ENCODE peak calls at places on chromosomes 12 and 14, in six cellular contexts. X is stomach, J is GM12878, Z is lower leg skin, D is small intestine, L is choroid plexus epithelial cell. R is an unnamed sample.

GRCh38 chr12:77891531-77892147 is 60.9 kb downstream of the NAV3 start:
- DNase-seq in X (no peak), J (no peak), Z (no peak), D (no peak), L (no peak), R (no peak)

GRCh38 chr14:54567634-54568561 is 970 bp downstream of the SAMD4A start:
- DNase-seq in X (peak), J (no peak), Z (peak), D (peak), L (peak), R (no peak)

GRCh38 chr12:102740157-102741032 is 176.6 kb downstream of the PAH start:
- DNase-seq in X (no peak), J (no peak), Z (no peak), D (no peak), L (peak), R (peak)

GRCh38 chr14:61262082-61262481 is 19.1 kb downstream of the TMEM30B start:
- DNase-seq in X (no peak), J (no peak), Z (no peak), D (no peak), L (no peak), R (no peak)

GRCh38 chr14:77303417-77304156 is 17.1 kb downstream of the POMT2 start:
- DNase-seq in X (no peak), J (no peak), Z (no peak), D (peak), L (peak), R (peak)

GRCh38 chr12:95694148-95694547 is 96.4 kb downstream of the NTN4 start:
- DNase-seq in X (peak), J (no peak), Z (no peak), D (peak), L (no peak), R (no peak)

GRCh38 chr14:71187633-71188356 is 280.5 kb downstream of the PCNX1 start:
- DNase-seq in X (no peak), J (no peak), Z (no peak), D (peak), L (no peak), R (no peak)

GRCh38 chr14:50397461-50398196 is 948 bp upstream of the CDKL1 start:
- DNase-seq in X (no peak), J (no peak), Z (no peak), D (peak), L (no peak), R (no peak)

GRCh38 chr12:18243238-18243637 is 18.1 kb upstream of the PIK3C2G start:
- DNase-seq in X (no peak), J (no peak), Z (no peak), D (no peak), L (no peak), R (no peak)

GRCh38 chr12:40502322-40502721 is 189.9 kb upstream of the CNTN1 start:
- DNase-seq in X (no peak), J (no peak), Z (no peak), D (no peak), L (no peak), R (no peak)

GRCh38 chr12:106919910-106920544 is 35.7 kb upstream of the TMEM263 start:
- DNase-seq in X (no peak), J (no peak), Z (no peak), D (peak), L (peak), R (peak)

GRCh38 chr12:108967869-108968540 is 52.9 kb downstream of the SVOP start:
- DNase-seq in X (no peak), J (no peak), Z (no peak), D (peak), L (peak), R (no peak)

GRCh38 chr14:102314242-102315011 is 5.1 kb upstream of the ZNF839 start:
- DNase-seq in X (peak), J (no peak), Z (peak), D (peak), L (peak), R (no peak)

GRCh38 chr12:77742631-77743030 is 88.1 kb upstream of the NAV3 start:
- DNase-seq in X (no peak), J (no peak), Z (no peak), D (no peak), L (no peak), R (no peak)

GRCh38 chr12:127987199-127987901 is 279.6 kb upstream of the TMEM132C start:
- DNase-seq in X (no peak), J (no peak), Z (no peak), D (no peak), L (peak), R (peak)

GRCh38 chr12:65248656-65249633 is 29.5 kb upstream of the MSRB3 start:
- DNase-seq in X (no peak), J (no peak), Z (no peak), D (no peak), L (no peak), R (no peak)

DNA sequence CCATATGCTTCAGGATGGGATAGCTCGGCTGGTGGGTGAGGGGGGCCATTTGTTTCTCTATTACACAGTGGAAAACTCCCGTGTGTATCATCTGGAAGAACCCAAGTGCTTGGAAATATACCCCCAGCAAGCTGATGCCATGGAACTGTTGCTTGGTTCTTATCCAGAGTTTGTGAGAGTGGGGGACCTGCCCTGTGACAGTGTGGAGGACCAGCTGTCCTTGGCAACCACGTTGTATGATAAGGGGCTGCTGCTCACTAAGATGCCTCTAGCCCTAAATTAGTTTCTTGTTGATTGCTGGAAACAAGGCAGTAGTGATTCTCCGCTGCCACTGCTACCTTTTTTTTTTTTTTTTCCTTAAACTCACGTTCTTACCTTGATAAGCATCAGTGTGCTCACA is 1.9 kb downstream of the RIOX1 start:
- DNase-seq in X (no peak), J (no peak), Z (no peak), D (no peak), L (no peak), R (no peak)
- H3K4me3 ChIP-seq in X (no peak), J (peak), Z (no peak), D (no peak), L (no peak), R (peak)

GRCh38 chr12:57213763-57214397 is 2.7 kb upstream of the NXPH4 start:
- DNase-seq in X (no peak), J (no peak), Z (no peak), D (no peak), L (no peak), R (no peak)

GRCh38 chr12:57211791-57212700 is 4.5 kb upstream of the NXPH4 start:
- DNase-seq in X (no peak), J (no peak), Z (no peak), D (no peak), L (no peak), R (no peak)

GRCh38 chr12:57214398-57214781 is 2.2 kb upstream of the NXPH4 start:
- DNase-seq in X (peak), J (no peak), Z (peak), D (peak), L (peak), R (no peak)

GRCh38 chr12:57212701-57213067 is 3.9 kb upstream of the NXPH4 start:
- DNase-seq in X (no peak), J (no peak), Z (no peak), D (no peak), L (no peak), R (no peak)

GRCh38 chr12:57213068-57213715 is 3.4 kb upstream of the NXPH4 start:
- DNase-seq in X (peak), J (peak), Z (peak), D (peak), L (peak), R (no peak)
- H3K4me3 ChIP-seq in X (no peak), J (no peak), Z (no peak), D (no peak), L (no peak), R (no peak)

DNA sequence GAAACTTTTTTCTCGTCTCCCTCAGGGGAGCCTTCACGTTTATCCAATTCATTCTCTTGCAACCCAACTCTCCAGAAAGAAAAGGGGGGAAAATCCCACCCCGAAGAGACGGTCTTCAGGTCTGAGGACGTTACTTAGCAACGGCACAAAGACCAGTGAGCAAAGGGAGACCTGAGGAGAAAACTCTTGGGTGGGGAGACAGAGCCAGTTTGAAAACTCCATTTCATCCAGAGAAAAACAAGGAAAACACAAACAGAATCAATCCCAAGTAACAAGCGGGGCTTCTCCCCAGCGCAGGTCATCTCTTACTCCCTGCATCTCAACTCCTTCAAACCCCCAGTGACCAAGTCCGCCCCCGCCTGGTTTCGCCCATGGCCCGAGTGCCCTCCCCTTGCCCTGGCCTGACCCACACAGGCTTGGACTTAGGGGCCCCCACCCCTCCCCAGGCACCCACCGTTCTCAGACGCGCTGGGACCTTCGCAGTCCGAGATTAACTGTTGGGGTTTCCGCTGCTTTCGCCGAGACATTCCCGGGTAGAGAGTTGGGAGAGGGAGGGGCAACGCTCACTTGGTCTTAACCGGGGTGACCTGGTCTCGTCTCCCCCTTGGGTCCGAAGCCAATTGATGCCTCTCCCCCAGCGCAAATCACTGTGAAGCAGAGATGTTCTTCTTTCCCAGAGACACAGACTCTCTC is 10.4 kb upstream of the SALL2 start:
- DNase-seq in X (no peak), J (no peak), Z (peak), D (no peak), L (no peak), R (no peak)
- H3K4me3 ChIP-seq in X (peak), J (no peak), Z (no peak), D (no peak), L (peak), R (no peak)

DNA sequence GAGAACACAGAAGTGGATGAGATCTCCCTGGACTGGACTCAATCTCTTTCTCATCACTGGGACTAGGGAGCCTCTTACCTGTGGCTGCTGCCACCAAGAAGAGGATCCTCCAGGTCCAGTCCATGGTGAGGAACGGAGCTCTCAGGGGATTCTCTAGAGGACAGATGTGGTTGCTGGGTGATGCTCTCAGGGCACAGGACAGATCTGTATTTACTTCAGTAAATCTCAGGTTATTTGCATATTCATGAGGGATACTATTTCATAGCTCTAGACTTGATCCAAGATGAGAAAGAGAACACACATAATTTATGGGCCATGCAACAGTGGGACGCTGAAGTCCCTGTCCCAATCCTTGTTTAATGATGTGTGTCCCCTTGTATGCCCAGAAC is 460.5 kb downstream of the TMEM121 start:
- DNase-seq in X (no peak), J (no peak), Z (no peak), D (no peak), L (no peak), R (no peak)
- H3K4me3 ChIP-seq in X (no peak), J (no peak), Z (no peak), D (no peak), L (no peak), R (no peak)

R was measured in AG04449.